ENCODE peak calls at places on chromosomes 6 and 20, in four cellular contexts. T is adrenal gland, J is ovary, Y is erythroblast. H is an unnamed sample.

GRCh38 chr6:108179741-108180140 is 13.9 kb downstream of the NR2E1 start:
- DNase-seq in Y (no peak), T (no peak), J (no peak), H (no peak)

GRCh38 chr6:53239526-53239925 is 90.9 kb upstream of the GCM1 start:
- DNase-seq in T (no peak), J (no peak), Y (no peak), H (no peak)

GRCh38 chr6:33746651-33747100 is at the start of gene IP6K3:
- DNase-seq in Y (no peak), J (no peak), T (no peak), H (no peak)

GRCh38 chr6:14074723-14075503 is 42.7 kb upstream of the CD83 start:
- DNase-seq in T (peak; percentile 31), J (peak; percentile 40), Y (no peak), H (no peak)

GRCh38 chr6:84804720-84805119 is 40.3 kb upstream of the TBX18 start:
- DNase-seq in J (no peak), T (no peak), Y (no peak), H (no peak)

GRCh38 chr6:160088069-160088773 is 33.4 kb upstream of the SLC22A1 start:
- DNase-seq in Y (peak; percentile 62), J (peak; percentile 82), T (peak; percentile 72), H (no peak)

GRCh38 chr6:6699741-6700367 is 111.3 kb downstream of the LY86 start:
- DNase-seq in T (peak; percentile 90), Y (peak; percentile 95), J (peak; percentile 74), H (no peak)

GRCh38 chr6:169932491-169932890 is 181.1 kb downstream of the ERMARD start:
- DNase-seq in J (no peak), Y (no peak), T (no peak), H (no peak)

GRCh38 chr6:131107166-131107565 is 28.1 kb upstream of the AKAP7 start:
- DNase-seq in J (no peak), T (no peak), Y (no peak), H (no peak)

GRCh38 chr20:62949887-62950286 is 2.6 kb upstream of the SLC17A9 start:
- DNase-seq in J (no peak), T (no peak), Y (no peak), H (no peak)

GRCh38 chr20:58851221-58851968 is 693 bp upstream of the GNAS-AS1 start:
- DNase-seq in J (no peak), T (no peak), Y (peak; percentile 35), H (no peak)

GRCh38 chr6:31533455-31533841 is 4.7 kb downstream of the MCCD1 start:
- DNase-seq in Y (no peak), T (no peak), J (no peak), H (no peak)

GRCh38 chr6:89117285-89118108 is at the start of gene SRSF12:
- DNase-seq in J (peak; percentile 60), Y (peak; percentile 36), T (peak; percentile 37), H (peak; percentile 87)

GRCh38 chr6:144327081-144327480 is 41.9 kb downstream of the UTRN start:
- DNase-seq in J (peak; percentile 73), Y (no peak), T (no peak), H (no peak)

GRCh38 chr6:128519132-128519930 is 1.1 kb downstream of the PTPRK start:
- DNase-seq in Y (peak; percentile 24), T (peak; percentile 41), J (peak; percentile 64), H (no peak)

GRCh38 chr20:19254956-19255355 is 42.5 kb downstream of the SLC24A3 start:
- DNase-seq in J (no peak), Y (no peak), T (no peak), H (no peak)

GRCh38 chr6:122622404-122622938 is 12.3 kb downstream of the PKIB start:
- DNase-seq in J (no peak), T (no peak), Y (no peak), H (no peak)

GRCh38 chr20:15902493-15902892 is 670.8 kb downstream of the KIF16B start:
- DNase-seq in T (no peak), J (no peak), Y (peak; percentile 7), H (no peak)

GRCh38 chr6:143510991-143511891 is at the start of gene FUCA2:
- DNase-seq in Y (peak; percentile 87), J (peak; percentile 94), T (peak; percentile 94), H (peak; percentile 56)

GRCh38 chr6:148530976-148531375 is 188.3 kb downstream of the SASH1 start:
- DNase-seq in T (no peak), Y (no peak), J (no peak), H (no peak)

GRCh38 chr20:59678286-59678685 is 73.9 kb downstream of the PHACTR3 start:
- DNase-seq in T (peak; percentile 3), J (no peak), Y (no peak), H (no peak)

GRCh38 chr20:1308702-1309095 is 20.2 kb downstream of the SDCBP2 start:
- DNase-seq in T (no peak), Y (no peak), J (no peak), H (no peak)

GRCh38 chr6:3109755-3110154 is 8.8 kb upstream of the BPHL start:
- DNase-seq in Y (no peak), T (no peak), J (no peak), H (no peak)

GRCh38 chr6:90080876-90081464 is 186.7 kb downstream of the GJA10 start:
- DNase-seq in T (no peak), J (no peak), Y (no peak), H (no peak)

GRCh38 chr6:130853555-130854183 is 26.5 kb downstream of the SMLR1 start:
- DNase-seq in J (no peak), Y (no peak), T (no peak), H (no peak)

GRCh38 chr6:122322824-122323223 is 76.6 kb upstream of the HSF2 start:
- DNase-seq in T (no peak), Y (no peak), J (no peak), H (no peak)

GRCh38 chr20:19876828-19877227 is 118.8 kb downstream of the RIN2 start:
- DNase-seq in Y (no peak), T (no peak), J (no peak), H (no peak)

GRCh38 chr6:155327326-155328073 is 13.2 kb upstream of the TFB1M start:
- DNase-seq in J (peak; percentile 69), T (peak; percentile 66), Y (peak; percentile 80), H (no peak)

GRCh38 chr6:89527634-89528033 is 94.7 kb downstream of the ANKRD6 start:
- DNase-seq in T (no peak), J (no peak), Y (peak; percentile 9), H (no peak)

DNA sequence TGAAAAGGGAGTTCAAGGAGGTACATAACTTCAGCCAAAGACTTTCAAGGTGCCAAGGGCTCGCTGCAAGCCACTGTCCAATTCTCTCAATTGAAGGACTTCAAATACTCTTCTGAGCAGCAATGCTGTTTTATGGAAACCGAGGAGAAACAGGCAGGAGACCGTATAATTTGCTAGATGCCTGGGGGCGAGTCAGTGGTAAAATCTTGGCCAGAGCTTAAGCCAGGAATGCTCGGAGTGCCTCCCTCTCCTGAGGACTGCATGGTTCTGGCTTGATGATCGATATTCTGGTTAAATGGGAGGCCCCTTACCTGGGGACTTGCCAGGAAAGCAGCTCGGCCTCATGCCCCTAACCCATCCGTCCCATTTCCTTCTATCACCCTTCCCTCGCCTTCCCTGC is 35.8 kb upstream of the NOP56 start:
- DNase-seq in T (no peak), J (no peak), Y (no peak), H (no peak)
- TF ChIP-seq POLR2A in T (no peak), J (no peak), Y (no peak), H (no peak)

DNA sequence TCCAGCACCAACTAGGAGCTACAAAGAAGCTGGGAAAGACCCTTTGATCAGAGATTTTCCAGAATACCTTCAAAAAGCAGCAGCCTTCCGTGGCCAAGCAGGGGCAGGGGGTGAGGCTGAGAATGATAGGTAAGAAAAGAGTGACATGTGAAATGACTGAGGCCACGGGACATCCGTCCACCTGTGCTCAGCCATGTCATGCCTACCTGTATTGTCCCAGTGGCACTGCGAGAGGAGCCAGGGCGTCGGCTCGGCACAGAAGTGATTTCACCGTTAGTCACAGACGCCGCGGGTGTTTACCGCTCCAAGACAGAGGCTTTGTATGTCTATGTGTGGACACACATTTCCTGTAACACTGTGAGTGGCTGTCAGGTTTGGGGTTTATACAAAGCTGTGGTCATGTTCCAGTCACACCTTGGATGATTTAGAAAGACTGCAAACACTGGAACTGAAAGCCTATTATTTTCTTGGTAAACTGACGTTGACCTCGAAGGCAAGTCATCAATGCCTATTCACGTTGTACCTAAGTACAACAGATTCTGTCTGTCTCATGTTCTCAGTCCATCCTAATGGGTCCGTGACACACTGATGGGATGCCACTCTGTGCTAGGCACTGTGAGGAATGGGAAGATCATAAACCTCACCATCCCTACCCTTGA is 32.1 kb upstream of the JAG1 start:
- DNase-seq in T (no peak), Y (no peak), J (no peak), H (no peak)
- TF ChIP-seq POLR2A in T (no peak), Y (no peak), J (no peak), H (no peak)

DNA sequence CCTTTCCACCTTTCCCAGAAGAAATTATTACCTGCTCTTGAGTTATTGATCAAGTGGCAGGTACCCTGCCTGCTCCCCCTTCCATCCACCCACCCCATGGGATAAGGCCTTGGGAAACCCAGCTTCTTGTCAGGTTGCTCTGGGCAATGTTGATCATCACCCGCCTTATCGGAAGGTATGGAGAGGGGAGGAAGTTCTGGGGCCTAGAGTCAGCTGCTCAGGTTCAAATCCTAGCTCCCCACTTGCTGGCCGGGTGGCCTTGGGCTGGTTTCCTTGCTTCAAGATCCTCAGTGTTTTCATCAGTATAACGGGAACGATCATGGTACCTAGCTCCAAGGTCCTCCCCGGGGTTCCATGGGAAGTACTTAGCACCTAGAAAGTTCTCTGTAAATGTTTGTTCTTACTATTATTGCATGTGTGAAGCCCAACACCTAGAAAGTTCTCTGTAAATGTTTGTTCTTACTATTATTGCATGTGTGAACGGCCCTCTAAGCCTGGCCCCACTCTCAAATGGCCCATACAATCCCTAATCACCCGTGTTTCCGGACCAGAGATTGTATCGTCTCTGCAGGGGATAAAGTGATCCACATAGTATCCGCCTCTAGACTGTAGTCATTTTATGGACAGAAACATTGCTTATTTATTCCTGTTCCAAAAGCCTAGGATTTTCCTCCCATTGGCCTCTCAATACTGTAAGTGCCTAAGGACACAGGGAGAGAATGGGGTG is 1.1 kb upstream of the PREX1 start:
- DNase-seq in Y (peak; percentile 40), T (no peak), J (no peak), H (no peak)
- TF ChIP-seq POLR2A in Y (no peak), T (no peak), J (no peak), H (no peak)

GRCh38 chr6:138988469-138988834 is 399 bp upstream of the REPS1 start:
- DNase-seq in J (no peak), Y (no peak), T (no peak), H (no peak)

GRCh38 chr6:138987299-138987642 is 782 bp downstream of the REPS1 start:
- DNase-seq in J (peak; percentile 51), T (peak; percentile 37), Y (no peak), H (no peak)

GRCh38 chr6:138986578-138986977 is 1.5 kb downstream of the REPS1 start:
- DNase-seq in T (no peak), J (no peak), Y (peak; percentile 44), H (no peak)

GRCh38 chr6:138989098-138989983 is 1.3 kb upstream of the REPS1 start:
- DNase-seq in Y (no peak), J (no peak), T (no peak), H (no peak)

GRCh38 chr6:138987643-138988468 is at the start of gene REPS1:
- DNase-seq in J (peak; percentile 93), Y (peak; percentile 93), T (peak; percentile 91), H (peak; percentile 92)
- TF ChIP-seq POLR2A in J (peak; percentile 39), Y (peak; percentile 55), T (peak; percentile 83), H (peak; percentile 63)

GRCh38 chr6:16322666-16323312 is 84.4 kb downstream of the GMPR start:
- DNase-seq in Y (peak; percentile 87), T (peak; percentile 49), J (no peak), H (peak; percentile 59)
- TF ChIP-seq POLR2A in Y (peak; percentile 25), T (no peak), J (no peak), H (no peak)

H was measured in GM12891.